ENCODE peak calls at places on chromosomes 4 and X, in four cellular contexts. T, R, X and N are unnamed samples.

GRCh38 chrX:107678957-107679740 is 50.8 kb downstream of the PRPS1 start:
- DNase-seq in R (peak; percentile 78), T (no peak), X (peak; percentile 78), N (peak; percentile 28)

GRCh38 chr4:124754671-124755070 is 42.1 kb upstream of the ANKRD50 start:
- DNase-seq in X (no peak), R (no peak), T (no peak), N (no peak)

GRCh38 chrX:68823413-68824151 is 5.2 kb upstream of the EFNB1 start:
- DNase-seq in T (no peak), X (no peak), R (no peak), N (no peak)

GRCh38 chr4:88927420-88927819 is 129.6 kb downstream of the FAM13A start:
- DNase-seq in R (no peak), T (no peak), X (no peak), N (no peak)

GRCh38 chr4:92447265-92447905 is 143.6 kb downstream of the GRID2 start:
- DNase-seq in T (no peak), R (no peak), X (no peak), N (no peak)

GRCh38 chr4:130479020-130479419 is 1383.1 kb downstream of the C4orf33 start:
- DNase-seq in T (no peak), X (no peak), R (no peak), N (no peak)

GRCh38 chr4:38672247-38673071 is 8.5 kb downstream of the KLF3 start:
- DNase-seq in R (no peak), T (no peak), X (no peak), N (no peak)

GRCh38 chr4:7708981-7709380 is 230.7 kb downstream of the AFAP1 start:
- DNase-seq in X (peak; percentile 58), R (peak; percentile 24), T (no peak), N (no peak)

GRCh38 chrX:110037181-110037580 is 34.3 kb downstream of the TMEM164 start:
- DNase-seq in X (no peak), T (no peak), R (no peak), N (no peak)

GRCh38 chr4:137213372-137214173 is 318.7 kb downstream of the PCDH18 start:
- DNase-seq in X (no peak), R (no peak), T (no peak), N (no peak)

GRCh38 chr4:36172650-36173049 is 71.7 kb downstream of the ARAP2 start:
- DNase-seq in T (no peak), R (no peak), X (no peak), N (no peak)

GRCh38 chr4:30535255-30535654 is 184.9 kb upstream of the PCDH7 start:
- DNase-seq in T (no peak), X (no peak), R (no peak), N (no peak)

GRCh38 chr4:150782311-150782710 is 200.4 kb downstream of the MAB21L2 start:
- DNase-seq in T (no peak), R (peak; percentile 53), X (no peak), N (no peak)

GRCh38 chr4:82491251-82491960 is 61.0 kb downstream of the ENOPH1 start:
- DNase-seq in T (no peak), X (no peak), R (no peak), N (no peak)

GRCh38 chrX:43862434-43862833 is 19.8 kb downstream of the MAOB start:
- DNase-seq in T (no peak), X (no peak), R (no peak), N (no peak)

GRCh38 chrX:23811135-23811781 is 28.3 kb downstream of the SAT1 start:
- DNase-seq in X (no peak), R (no peak), T (no peak), N (no peak)

GRCh38 chr4:182338731-182339130 is 95.5 kb downstream of the TENM3 start:
- DNase-seq in R (no peak), X (no peak), T (no peak), N (no peak)

GRCh38 chr4:77820836-77821561 is 1.8 kb upstream of the CNOT6L start:
- DNase-seq in T (no peak), X (no peak), R (no peak), N (no peak)

GRCh38 chr4:134544303-134544761 is 342.7 kb upstream of the PABPC4L start:
- DNase-seq in R (no peak), T (no peak), X (no peak), N (no peak)

GRCh38 chr4:177108708-177109107 is 201.0 kb upstream of the NEIL3 start:
- DNase-seq in X (no peak), T (no peak), R (peak; percentile 38), N (no peak)

GRCh38 chr4:186554890-186555827 is at the start of gene MTNR1A:
- DNase-seq in X (no peak), R (no peak), T (peak; percentile 70), N (peak; percentile 49)

DNA sequence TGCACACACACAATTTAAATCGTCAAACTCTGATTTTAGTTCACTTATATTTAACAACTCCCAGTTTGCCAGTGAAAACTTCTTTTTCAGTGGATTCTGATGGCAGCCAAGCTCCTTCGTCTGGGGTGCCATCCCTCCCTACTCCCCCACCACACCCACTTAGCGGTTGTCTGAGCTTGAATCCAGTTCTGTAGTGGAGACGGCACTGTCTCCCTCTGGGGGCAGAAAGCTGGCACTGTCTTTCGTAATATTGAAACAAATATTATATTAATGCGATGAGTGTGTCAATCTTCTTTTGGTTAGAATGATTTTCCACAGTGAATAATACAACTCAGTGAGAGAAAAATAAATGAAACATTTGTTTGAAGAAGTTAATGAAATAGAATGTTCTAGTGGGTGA is 5.4 kb downstream of the MEPE start:
- DNase-seq in X (no peak), R (peak; percentile 31), T (peak; percentile 28), N (peak; percentile 17)
- TF ChIP-seq CTCF in X (no peak), R (peak; percentile 79), T (no peak), N (no peak)

DNA sequence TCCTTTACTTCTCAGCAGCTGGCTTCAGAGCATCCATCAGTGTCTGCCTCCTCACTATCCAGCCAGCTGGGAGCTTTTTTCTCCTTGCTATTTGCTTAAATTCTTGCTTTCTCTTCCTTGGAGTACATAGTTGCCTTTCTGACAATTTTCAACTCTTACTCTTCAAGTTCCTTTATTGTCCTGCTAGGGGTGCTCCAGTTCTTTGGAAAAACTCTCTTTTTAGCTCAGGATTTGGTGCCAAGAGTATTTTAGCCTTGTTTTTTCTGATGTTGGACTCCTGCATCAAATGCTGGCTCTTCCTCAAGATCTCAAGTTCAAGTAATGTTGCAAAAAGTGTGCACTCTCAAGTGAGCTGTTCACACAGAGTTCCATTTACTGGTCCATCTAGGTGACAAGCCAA is 126.4 kb downstream of the KDR start:
- DNase-seq in R (peak; percentile 26), T (no peak), X (no peak), N (no peak)
- TF ChIP-seq CTCF in R (peak; percentile 55), T (peak; percentile 13), X (peak; percentile 70), N (no peak)

DNA sequence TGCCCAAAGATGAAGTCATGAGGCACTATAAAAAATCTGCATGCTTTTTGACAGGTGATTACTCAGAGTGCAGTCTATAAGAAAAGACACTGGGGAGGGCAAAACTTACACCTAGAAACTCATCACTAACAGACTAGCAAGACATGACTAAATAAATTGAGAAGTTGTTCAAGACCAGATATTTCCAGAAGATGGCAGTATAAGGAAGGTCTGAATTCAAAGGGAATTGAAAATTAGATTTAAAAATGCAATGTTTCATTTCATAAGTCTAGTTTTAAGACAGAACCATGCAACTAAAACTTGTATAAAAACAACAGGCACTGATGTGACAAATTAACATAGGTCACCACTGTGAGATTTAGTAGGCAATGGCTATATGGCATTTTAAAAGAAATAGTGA is 232.5 kb upstream of the POF1B start:
- DNase-seq in R (no peak), X (no peak), T (no peak), N (no peak)
- TF ChIP-seq CTCF in R (no peak), X (peak; percentile 13), T (no peak), N (peak; percentile 32)

GRCh38 chrX:53190363-53190960 is 34.5 kb downstream of the KDM5C start:
- DNase-seq in X (no peak), T (peak; percentile 56), R (no peak), N (peak; percentile 33)
- TF ChIP-seq CTCF in X (no peak), T (no peak), R (peak; percentile 58), N (peak; percentile 15)

GRCh38 chrX:41333994-41334865 is at the start of gene DDX3X:
- DNase-seq in X (peak; percentile 91), R (peak; percentile 87), T (peak; percentile 69), N (peak; percentile 77)
- TF ChIP-seq CTCF in X (no peak), R (peak; percentile 37), T (no peak), N (no peak)